ENCODE peak calls at places on chromosomes 6 and 20, in nine cellular contexts. Z, E, Y, I, V, D, K, T and N are unnamed samples.

GRCh38 chr6:5337573-5337972 is 76.3 kb downstream of the FARS2 start:
- DNase-seq in Z (no peak), E (no peak), Y (no peak), I (no peak), V (no peak), D (no peak), K (no peak), T (no peak), N (no peak)

GRCh38 chr6:28090902-28091586 is 10.7 kb downstream of the ZNF165 start:
- DNase-seq in Z (no peak), E (no peak), Y (no peak), I (no peak), V (no peak), D (peak), K (no peak), T (no peak), N (no peak)

GRCh38 chr6:113464959-113465358 is 392.2 kb upstream of the MARCKS start:
- DNase-seq in Z (no peak), E (no peak), Y (no peak), I (no peak), V (no peak), D (no peak), K (no peak), T (no peak), N (no peak)

GRCh38 chr6:30657454-30657853 is 10.5 kb downstream of the C6orf136 start:
- DNase-seq in Z (peak), E (no peak), Y (no peak), I (no peak), V (no peak), D (no peak), K (no peak), T (no peak), N (no peak)

GRCh38 chr6:24547243-24547642 is 52.5 kb downstream of the ALDH5A1 start:
- DNase-seq in Z (no peak), E (peak), Y (no peak), I (peak), V (no peak), D (no peak), K (no peak), T (no peak), N (no peak)

GRCh38 chr6:125188037-125188436 is 34.5 kb downstream of the TPD52L1 start:
- DNase-seq in Z (no peak), E (no peak), Y (no peak), I (no peak), V (no peak), D (no peak), K (no peak), T (no peak), N (no peak)

GRCh38 chr6:4459981-4460380 is 316.2 kb upstream of the CDYL start:
- DNase-seq in Z (no peak), E (no peak), Y (no peak), I (no peak), V (no peak), D (no peak), K (no peak), T (no peak), N (no peak)

GRCh38 chr6:157615411-157615763 is 207.7 kb upstream of the SNX9 start:
- DNase-seq in Z (no peak), E (no peak), Y (peak), I (no peak), V (no peak), D (peak), K (no peak), T (no peak), N (no peak)

GRCh38 chr20:39716796-39717341 is 754.7 kb downstream of the DHX35 start:
- DNase-seq in Z (no peak), E (no peak), Y (no peak), I (no peak), V (no peak), D (no peak), K (no peak), T (no peak), N (no peak)

GRCh38 chr6:7973603-7974002 is 63.0 kb upstream of the TXNDC5 start:
- DNase-seq in Z (no peak), E (no peak), Y (no peak), I (no peak), V (no peak), D (no peak), K (no peak), T (no peak), N (no peak)

GRCh38 chr6:6686748-6687601 is 98.5 kb downstream of the LY86 start:
- DNase-seq in Z (peak), E (peak), Y (peak), I (no peak), V (peak), D (peak), K (peak), T (peak), N (peak)